ENCODE peak calls at places on chromosomes 4 and X, in ten cellular contexts. One of them, this sample, is unnamed.

GRCh38 chr4:42917316-42917715 is 24.8 kb downstream of the GRXCR1 start:
- DNase-seq in GM04504: no peak
- DNase-seq in NB4: no peak
- DNase-seq in SJSA1: no peak
- DNase-seq in AG04449: no peak
- DNase-seq in activated T-helper 9 cell treated with anti-CD3 and anti-CD28 coated beads, Interleukin-2, amount 50 U/mL, for 16 hours: no peak
- DNase-seq in NCI-H345: no peak
- DNase-seq in ACHN: no peak
- DNase-seq in naive thymus-derived CD8-positive, alpha-beta T cell: no peak
- DNase-seq in hippocampal formation: no peak
- DNase-seq in this sample: no peak

GRCh38 chr4:8858925-8859210 is 12.8 kb downstream of the HMX1 start:
- DNase-seq in GM04504: no peak
- DNase-seq in NB4: no peak
- DNase-seq in SJSA1: no peak
- DNase-seq in AG04449: no peak
- DNase-seq in activated T-helper 9 cell treated with anti-CD3 and anti-CD28 coated beads, Interleukin-2, amount 50 U/mL, for 16 hours: no peak
- DNase-seq in NCI-H345: no peak
- DNase-seq in ACHN: no peak
- DNase-seq in naive thymus-derived CD8-positive, alpha-beta T cell: no peak
- DNase-seq in hippocampal formation: no peak
- DNase-seq in this sample: no peak

GRCh38 chrX:123190096-123190495 is 6.0 kb downstream of the GRIA3 start:
- DNase-seq in GM04504: no peak
- DNase-seq in NB4: no peak
- DNase-seq in SJSA1: no peak
- DNase-seq in AG04449: no peak
- DNase-seq in activated T-helper 9 cell treated with anti-CD3 and anti-CD28 coated beads, Interleukin-2, amount 50 U/mL, for 16 hours: no peak
- DNase-seq in NCI-H345: no peak
- DNase-seq in ACHN: no peak
- DNase-seq in naive thymus-derived CD8-positive, alpha-beta T cell: no peak
- DNase-seq in hippocampal formation: no peak
- DNase-seq in this sample: no peak

GRCh38 chr4:67861513-67861912 is 22.3 kb downstream of the TMPRSS11D start:
- DNase-seq in GM04504: no peak
- DNase-seq in NB4: no peak
- DNase-seq in SJSA1: no peak
- DNase-seq in AG04449: no peak
- DNase-seq in activated T-helper 9 cell treated with anti-CD3 and anti-CD28 coated beads, Interleukin-2, amount 50 U/mL, for 16 hours: no peak
- DNase-seq in NCI-H345: peak; percentile 29
- DNase-seq in ACHN: no peak
- DNase-seq in naive thymus-derived CD8-positive, alpha-beta T cell: no peak
- DNase-seq in hippocampal formation: no peak
- DNase-seq in this sample: no peak

GRCh38 chr4:111535792-111536191 is 609.5 kb upstream of the FAM241A start:
- DNase-seq in GM04504: no peak
- DNase-seq in NB4: no peak
- DNase-seq in SJSA1: no peak
- DNase-seq in AG04449: no peak
- DNase-seq in activated T-helper 9 cell treated with anti-CD3 and anti-CD28 coated beads, Interleukin-2, amount 50 U/mL, for 16 hours: no peak
- DNase-seq in NCI-H345: no peak
- DNase-seq in ACHN: no peak
- DNase-seq in naive thymus-derived CD8-positive, alpha-beta T cell: no peak
- DNase-seq in hippocampal formation: no peak
- DNase-seq in this sample: no peak

GRCh38 chrX:110172215-110172614 is 145.7 kb downstream of the AMMECR1 start:
- DNase-seq in GM04504: no peak
- DNase-seq in NB4: peak; percentile 8
- DNase-seq in SJSA1: no peak
- DNase-seq in AG04449: no peak
- DNase-seq in activated T-helper 9 cell treated with anti-CD3 and anti-CD28 coated beads, Interleukin-2, amount 50 U/mL, for 16 hours: no peak
- DNase-seq in NCI-H345: no peak
- DNase-seq in ACHN: no peak
- DNase-seq in naive thymus-derived CD8-positive, alpha-beta T cell: no peak
- DNase-seq in hippocampal formation: no peak
- DNase-seq in this sample: no peak

GRCh38 chr4:42558156-42558555 is 98.7 kb downstream of the ATP8A1 start:
- DNase-seq in GM04504: no peak
- DNase-seq in NB4: no peak
- DNase-seq in SJSA1: no peak
- DNase-seq in AG04449: no peak
- DNase-seq in activated T-helper 9 cell treated with anti-CD3 and anti-CD28 coated beads, Interleukin-2, amount 50 U/mL, for 16 hours: no peak
- DNase-seq in NCI-H345: no peak
- DNase-seq in ACHN: no peak
- DNase-seq in naive thymus-derived CD8-positive, alpha-beta T cell: no peak
- DNase-seq in hippocampal formation: no peak
- DNase-seq in this sample: no peak

GRCh38 chr4:55925235-55925634 is 23.5 kb upstream of the CEP135 start:
- DNase-seq in GM04504: no peak
- DNase-seq in NB4: no peak
- DNase-seq in SJSA1: no peak
- DNase-seq in AG04449: no peak
- DNase-seq in activated T-helper 9 cell treated with anti-CD3 and anti-CD28 coated beads, Interleukin-2, amount 50 U/mL, for 16 hours: no peak
- DNase-seq in NCI-H345: no peak
- DNase-seq in ACHN: no peak
- DNase-seq in naive thymus-derived CD8-positive, alpha-beta T cell: no peak
- DNase-seq in hippocampal formation: no peak
- DNase-seq in this sample: no peak

GRCh38 chrX:72305286-72306084 is at the start of gene CITED1:
- DNase-seq in GM04504: no peak
- DNase-seq in NB4: peak; percentile 51
- DNase-seq in SJSA1: no peak
- DNase-seq in AG04449: no peak
- DNase-seq in activated T-helper 9 cell treated with anti-CD3 and anti-CD28 coated beads, Interleukin-2, amount 50 U/mL, for 16 hours: no peak
- DNase-seq in NCI-H345: no peak
- DNase-seq in ACHN: no peak
- DNase-seq in naive thymus-derived CD8-positive, alpha-beta T cell: no peak
- DNase-seq in hippocampal formation: no peak
- DNase-seq in this sample: no peak

GRCh38 chrX:115650916-115651315 is 89.9 kb downstream of the PLS3 start:
- DNase-seq in GM04504: peak; percentile 37
- DNase-seq in NB4: peak; percentile 38
- DNase-seq in SJSA1: peak; percentile 45
- DNase-seq in AG04449: no peak
- DNase-seq in activated T-helper 9 cell treated with anti-CD3 and anti-CD28 coated beads, Interleukin-2, amount 50 U/mL, for 16 hours: no peak
- DNase-seq in NCI-H345: peak; percentile 60
- DNase-seq in ACHN: peak; percentile 25
- DNase-seq in naive thymus-derived CD8-positive, alpha-beta T cell: no peak
- DNase-seq in hippocampal formation: peak; percentile 33
- DNase-seq in this sample: peak; percentile 63

GRCh38 chr4:177484613-177485021 is 42.4 kb upstream of the AGA start:
- DNase-seq in GM04504: peak; percentile 72
- DNase-seq in NB4: peak; percentile 9
- DNase-seq in SJSA1: no peak
- DNase-seq in AG04449: peak; percentile 67
- DNase-seq in activated T-helper 9 cell treated with anti-CD3 and anti-CD28 coated beads, Interleukin-2, amount 50 U/mL, for 16 hours: no peak
- DNase-seq in NCI-H345: no peak
- DNase-seq in ACHN: no peak
- DNase-seq in naive thymus-derived CD8-positive, alpha-beta T cell: no peak
- DNase-seq in hippocampal formation: no peak
- DNase-seq in this sample: no peak